ENCODE peak calls at places on chromosome 5, in ten cellular contexts. K is NCI-H1417; Z is activated CD8-positive, alpha-beta memory T cell treated with anti-CD3 and anti-CD28 coated beads for 24 hours; B is spleen; U is central memory CD8-positive, alpha-beta T cell; O is CD8-positive, alpha-beta memory T cell; A is stimulated activated effector memory CD8-positive, alpha-beta T cell treated with anti-CD3 and anti-CD28 coated beads, Interleukin-12 subunit alpha, Interleukin-12 subunit beta, amount 100 ng/mL, for 72 hours; Q is effector memory CD8-positive, alpha-beta T cell; J is NCI-H2171; P is iPS-NIHi11. C is an unnamed sample.

GRCh38 chr5:73300520-73301207 is 127.7 kb downstream of the TMEM174 start:
- DNase-seq in P (no peak), U (no peak), Q (no peak), Z (no peak), O (no peak), J (no peak), A (no peak), K (no peak), B (no peak), C (no peak)

GRCh38 chr5:151799407-151799806 is 27.7 kb downstream of the G3BP1 start:
- DNase-seq in B (no peak), J (no peak), Z (no peak), K (no peak), Q (no peak), A (no peak), U (no peak), O (no peak), P (no peak), C (no peak)

GRCh38 chr5:58666598-58667595 is 84.0 kb downstream of the RAB3C start:
- DNase-seq in P (peak; percentile 13), O (no peak), J (no peak), B (no peak), A (no peak), K (no peak), U (no peak), Q (no peak), Z (no peak), C (no peak)

GRCh38 chr5:98308231-98308630 is 465.2 kb upstream of the RGMB start:
- DNase-seq in O (no peak), U (no peak), P (no peak), B (no peak), J (no peak), K (no peak), Q (no peak), Z (no peak), A (no peak), C (no peak)

GRCh38 chr5:155575861-155576260 is 562.3 kb downstream of the KIF4B start:
- DNase-seq in P (no peak), Q (no peak), B (no peak), U (no peak), O (no peak), K (no peak), J (no peak), A (no peak), Z (no peak), C (no peak)

GRCh38 chr5:159928122-159928960 is 12.1 kb downstream of the ADRA1B start:
- DNase-seq in J (no peak), K (no peak), P (no peak), Q (no peak), A (no peak), O (no peak), Z (no peak), B (no peak), U (no peak), C (no peak)

GRCh38 chr5:175895701-175896102 is 24.3 kb downstream of the CPLX2 start:
- DNase-seq in Z (no peak), K (no peak), O (peak; percentile 63), A (no peak), B (no peak), Q (peak; percentile 29), P (no peak), J (no peak), U (no peak), C (no peak)

GRCh38 chr5:68661237-68661636 is 432.6 kb upstream of the SLC30A5 start:
- DNase-seq in Q (no peak), K (peak; percentile 10), J (no peak), U (no peak), A (no peak), P (peak; percentile 70), Z (no peak), B (no peak), O (no peak), C (no peak)

GRCh38 chr5:170357853-170358497 is 31.2 kb downstream of the KCNMB1 start:
- DNase-seq in J (no peak), U (no peak), O (no peak), Q (no peak), P (no peak), K (no peak), B (peak; percentile 91), Z (no peak), A (no peak), C (peak; percentile 28)

GRCh38 chr5:139850423-139851016 is 54.9 kb downstream of the PSD2 start:
- DNase-seq in J (no peak), P (no peak), A (no peak), U (no peak), Z (no peak), Q (no peak), K (no peak), B (peak; percentile 49), O (no peak), C (no peak)

GRCh38 chr5:172902497-172903472 is 56.4 kb upstream of the RPL26L1 start:
- DNase-seq in K (no peak), J (no peak), A (no peak), U (no peak), O (no peak), B (no peak), Q (no peak), P (peak; percentile 73), Z (no peak), C (peak; percentile 62)

GRCh38 chr5:177980776-177981175 is 15.3 kb downstream of the PROP1 start:
- DNase-seq in J (no peak), B (no peak), A (no peak), K (no peak), Z (no peak), P (peak; percentile 44), O (no peak), U (no peak), Q (no peak), C (peak; percentile 31)